ENCODE peak calls at places on chromosomes 7 and 10, in four cellular contexts. Q, J, R and O are unnamed samples.

GRCh38 chr7:73894851-73895441 is 34.0 kb downstream of the TMEM270 start:
- DNase-seq in R (no peak), Q (no peak), J (no peak), O (peak)

GRCh38 chr10:34716234-34716633 is 98.9 kb downstream of the PARD3 start:
- DNase-seq in J (no peak), Q (no peak), R (no peak), O (no peak)

GRCh38 chr10:125355657-125356056 is 195.3 kb upstream of the CTBP2 start:
- DNase-seq in Q (no peak), R (no peak), J (no peak), O (peak)

GRCh38 chr10:97188234-97188847 is 2.6 kb upstream of the SLIT1 start:
- DNase-seq in Q (no peak), J (no peak), R (no peak), O (no peak)

GRCh38 chr7:142862401-142863400 is 7.8 kb downstream of the EPHB6 start:
- DNase-seq in Q (no peak), J (no peak), R (no peak), O (no peak)

GRCh38 chr7:149071641-149072437 is 18.7 kb downstream of the ZNF786 start:
- DNase-seq in J (peak), R (peak), Q (no peak), O (no peak)

GRCh38 chr7:132436121-132436520 is 140.1 kb downstream of the PLXNA4 start:
- DNase-seq in R (no peak), J (no peak), Q (no peak), O (no peak)

GRCh38 chr7:39595102-39595620 is 28.2 kb upstream of the RALA start:
- DNase-seq in J (no peak), R (no peak), Q (no peak), O (peak)

GRCh38 chr10:97222346-97222961 is 36.7 kb upstream of the SLIT1 start:
- DNase-seq in J (no peak), R (peak), Q (no peak), O (no peak)

GRCh38 chr10:13938940-13939339 is 352.2 kb downstream of the PRPF18 start:
- DNase-seq in R (no peak), J (no peak), Q (no peak), O (no peak)

GRCh38 chr7:157664034-157664433 is 327.2 kb downstream of the DNAJB6 start:
- DNase-seq in Q (no peak), J (no peak), R (no peak), O (no peak)

GRCh38 chr7:138008588-138009349 is 6.9 kb upstream of the CREB3L2 start:
- DNase-seq in J (peak), Q (peak), R (peak), O (peak)

GRCh38 chr10:98029149-98030092 is 1.0 kb downstream of the CRTAC1 start:
- DNase-seq in R (peak), J (no peak), Q (no peak), O (no peak)

GRCh38 chr7:76064208-76064970 is 16.5 kb downstream of the MDH2 start:
- DNase-seq in R (no peak), J (no peak), Q (no peak), O (no peak)

GRCh38 chr7:11833431-11833830 is 1.4 kb upstream of the THSD7A start:
- DNase-seq in J (no peak), Q (no peak), R (no peak), O (no peak)

GRCh38 chr7:114190387-114190786 is 224.2 kb upstream of the FOXP2 start:
- DNase-seq in Q (no peak), R (no peak), J (no peak), O (no peak)

GRCh38 chr7:131602994-131603372 is 46.6 kb upstream of the PODXL start:
- DNase-seq in Q (no peak), J (no peak), R (no peak), O (no peak)

GRCh38 chr7:90903856-90904255 is 307.7 kb downstream of the CDK14 start:
- DNase-seq in Q (no peak), J (no peak), R (peak), O (no peak)

GRCh38 chr10:92702301-92702916 is 12.7 kb downstream of the HHEX start:
- DNase-seq in R (no peak), J (no peak), Q (peak), O (no peak)

GRCh38 chr10:59561397-59562121 is 148.1 kb downstream of the SLC16A9 start:
- DNase-seq in J (no peak), R (no peak), Q (no peak), O (peak)

GRCh38 chr7:15495170-15495569 is 66.6 kb downstream of the AGMO start:
- DNase-seq in R (no peak), J (no peak), Q (no peak), O (no peak)

GRCh38 chr7:100247152-100247757 is 27.5 kb downstream of the PVRIG start:
- DNase-seq in R (peak), J (peak), Q (no peak), O (peak)

GRCh38 chr10:22624289-22624738 is 90.1 kb downstream of the PIP4K2A start:
- DNase-seq in Q (no peak), R (peak), J (no peak), O (peak)

GRCh38 chr7:101913876-101914275 is 96.5 kb downstream of the CUX1 start:
- DNase-seq in Q (no peak), J (no peak), R (no peak), O (no peak)

GRCh38 chr10:5776881-5777197 is 36.4 kb downstream of the GDI2 start:
- DNase-seq in R (no peak), J (no peak), Q (no peak), O (peak)

GRCh38 chr10:48525113-48525512 is 79.8 kb downstream of the ARHGAP22 start:
- DNase-seq in J (no peak), R (no peak), Q (no peak), O (no peak)

GRCh38 chr10:29496341-29497162 is 138.2 kb downstream of the SVIL start:
- DNase-seq in R (peak), Q (peak), J (peak), O (peak)

GRCh38 chr7:46071076-46071475 is 150.0 kb upstream of the IGFBP3 start:
- DNase-seq in R (no peak), J (no peak), Q (no peak), O (no peak)

GRCh38 chr10:100879741-100880360 is 32.9 kb upstream of the SLF2 start:
- DNase-seq in J (no peak), Q (no peak), R (peak), O (no peak)

GRCh38 chr10:43387678-43388032 is 16.2 kb downstream of the FXYD4 start:
- DNase-seq in Q (no peak), J (no peak), R (no peak), O (no peak)
- TF ChIP-seq EZH2phosphoT487 in Q (no peak), J (no peak), R (no peak), O (no peak)

GRCh38 chr10:50604823-50605222 is 18.9 kb downstream of the SGMS1 start:
- DNase-seq in Q (no peak), J (no peak), R (no peak), O (peak)

GRCh38 chr10:50604049-50604640 is 19.6 kb downstream of the SGMS1 start:
- DNase-seq in Q (peak), J (no peak), R (no peak), O (peak)

GRCh38 chr10:50601974-50602373 is 21.8 kb downstream of the SGMS1 start:
- DNase-seq in R (no peak), Q (no peak), J (no peak), O (no peak)

GRCh38 chr10:50605280-50606270 is 18.2 kb downstream of the SGMS1 start:
- DNase-seq in J (no peak), Q (no peak), R (no peak), O (peak)

GRCh38 chr10:50603151-50603850 is 20.5 kb downstream of the SGMS1 start:
- DNase-seq in J (no peak), Q (no peak), R (no peak), O (no peak)
- TF ChIP-seq EZH2phosphoT487 in J (no peak), Q (no peak), R (no peak), O (no peak)

DNA sequence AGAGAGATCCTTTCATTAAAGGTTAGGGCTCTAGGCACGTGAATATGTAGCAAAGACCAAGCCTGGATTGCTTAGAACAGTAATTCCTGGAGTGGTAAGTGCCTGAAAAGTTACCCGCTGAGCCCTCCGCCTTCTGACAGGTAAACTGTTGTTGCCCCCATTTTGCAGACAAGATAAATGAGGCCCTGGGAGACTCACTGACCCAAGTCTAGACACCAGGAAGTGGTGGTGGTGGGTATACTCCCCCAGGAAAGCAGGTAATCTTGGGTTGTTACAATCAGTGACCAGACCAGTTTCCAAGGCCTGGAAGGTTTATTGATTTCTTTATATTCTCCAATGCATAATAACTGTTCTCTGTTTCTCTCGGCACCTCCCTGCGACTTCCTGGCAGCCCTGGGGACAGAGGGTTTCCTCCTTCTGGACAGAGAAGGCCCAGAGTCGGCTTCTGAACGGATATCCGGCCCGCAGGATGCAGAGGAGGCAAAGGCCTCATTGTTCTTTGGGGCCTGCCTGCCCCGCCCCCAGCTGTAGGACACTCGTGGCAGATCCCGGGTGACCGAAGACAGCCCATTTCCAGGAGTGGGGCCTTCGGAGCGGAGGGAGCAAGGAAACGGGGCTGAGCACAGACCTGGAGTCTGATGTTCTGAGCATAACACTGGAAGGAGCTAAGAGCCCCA is 1.3 kb upstream of the GRK5 start:
- DNase-seq in J (no peak), R (peak), Q (peak), O (peak)
- TF ChIP-seq EZH2phosphoT487 in J (no peak), R (no peak), Q (no peak), O (no peak)

GRCh38 chr7:124762611-124763143 is 2.9 kb downstream of the GPR37 start:
- DNase-seq in R (no peak), Q (no peak), J (no peak), O (peak)
- TF ChIP-seq EZH2phosphoT487 in R (no peak), Q (no peak), J (no peak), O (no peak)

DNA sequence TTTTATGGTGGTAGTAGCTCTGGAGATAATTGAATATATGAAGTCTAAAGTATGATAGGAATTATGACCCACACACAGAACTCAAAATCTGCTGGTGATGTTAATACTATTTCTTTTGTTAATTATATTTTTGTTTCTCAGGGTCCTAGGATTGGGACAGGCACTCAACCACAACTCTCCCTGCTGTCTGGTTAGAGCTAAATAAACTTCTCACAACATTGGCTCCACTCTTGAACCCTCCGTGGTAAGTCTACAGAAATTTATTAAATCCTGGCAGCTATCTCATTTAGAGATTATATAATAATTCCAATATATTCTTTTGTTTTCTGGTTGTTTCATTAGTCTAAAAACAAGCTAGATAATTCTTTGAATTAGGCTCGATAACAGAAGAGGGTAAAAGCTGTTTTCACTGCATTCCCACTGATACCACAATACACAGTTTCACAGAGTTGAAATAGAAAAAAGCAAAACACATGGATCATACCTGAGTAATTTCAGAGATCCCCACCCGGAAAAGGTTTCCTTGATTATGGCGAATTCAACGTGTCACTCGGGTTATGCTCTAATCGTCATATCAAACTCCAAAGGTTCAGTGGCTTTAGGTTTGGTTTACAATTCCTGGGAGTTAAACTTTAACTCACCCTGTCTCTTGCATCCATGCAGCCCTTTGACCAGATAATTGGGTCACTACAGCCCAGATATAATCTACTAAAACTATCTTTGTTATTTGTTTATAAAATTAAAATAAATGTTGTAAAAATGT is at the start of gene A1CF:
- DNase-seq in Q (no peak), R (no peak), J (no peak), O (no peak)
- TF ChIP-seq EZH2phosphoT487 in Q (no peak), R (no peak), J (no peak), O (no peak)

GRCh38 chr10:47322300-47323061 is at the start of gene GDF2:
- DNase-seq in Q (no peak), R (no peak), J (no peak), O (no peak)

GRCh38 chr10:47323087-47323486 is 833 bp downstream of the GDF2 start:
- DNase-seq in J (no peak), R (no peak), Q (no peak), O (no peak)

GRCh38 chr10:47319798-47320197 is 2.5 kb upstream of the GDF2 start:
- DNase-seq in R (no peak), J (no peak), Q (no peak), O (no peak)

GRCh38 chr10:47323636-47324299 is 1.5 kb downstream of the GDF2 start:
- DNase-seq in Q (no peak), J (no peak), R (no peak), O (no peak)

GRCh38 chr10:47321521-47322195 is 596 bp upstream of the GDF2 start:
- DNase-seq in R (no peak), Q (no peak), J (no peak), O (no peak)
- TF ChIP-seq EZH2phosphoT487 in R (no peak), Q (no peak), J (no peak), O (no peak)

GRCh38 chr7:22435720-22436119 is 64.3 kb downstream of the STEAP1B start:
- DNase-seq in R (no peak), Q (peak), J (no peak), O (no peak)

GRCh38 chr7:22430457-22430856 is 69.5 kb downstream of the STEAP1B start:
- DNase-seq in R (no peak), Q (no peak), J (no peak), O (peak)

GRCh38 chr7:22432203-22432718 is 67.7 kb downstream of the STEAP1B start:
- DNase-seq in Q (no peak), R (no peak), J (no peak), O (no peak)

GRCh38 chr7:22435105-22435504 is 64.9 kb downstream of the STEAP1B start:
- DNase-seq in J (no peak), R (no peak), Q (peak), O (no peak)

GRCh38 chr7:22433710-22434460 is 66.1 kb downstream of the STEAP1B start:
- DNase-seq in R (peak), J (no peak), Q (peak), O (peak)
- TF ChIP-seq EZH2phosphoT487 in R (no peak), J (no peak), Q (no peak), O (no peak)